ENCODE peak calls at places on chromosomes 2 and 18, in eight cellular contexts. H is endodermal cell, N is fibroblast of villous mesenchyme, O is MM.1S, B is mucosa of descending colon, F is ascending aorta, S is AG10803, Q is right lobe of liver. U is an unnamed sample.

GRCh38 chr2:169509230-169509917 is at the start of gene KLHL41:
- DNase-seq in N (peak), S (peak), Q (no peak), F (no peak), H (no peak), O (no peak), B (no peak), U (peak)

GRCh38 chr18:23378470-23378764 is 74.7 kb upstream of the RIOK3 start:
- DNase-seq in F (no peak), N (no peak), Q (no peak), H (no peak), B (no peak), O (no peak), S (peak), U (peak)

GRCh38 chr18:48453330-48454063 is 44.3 kb upstream of the ZBTB7C start:
- DNase-seq in Q (peak), F (no peak), B (no peak), N (no peak), O (no peak), H (no peak), S (no peak), U (no peak)

GRCh38 chr2:219477815-219478214 is 20.9 kb upstream of the GMPPA start:
- DNase-seq in B (no peak), S (no peak), F (no peak), H (no peak), Q (no peak), O (no peak), N (no peak), U (no peak)

GRCh38 chr2:70767094-70767698 is 804 bp downstream of the ADD2 start:
- DNase-seq in H (peak), N (no peak), Q (no peak), F (no peak), S (no peak), B (no peak), O (peak), U (no peak)

GRCh38 chr2:98808546-98808945 is 77.6 kb upstream of the MGAT4A start:
- DNase-seq in S (no peak), O (no peak), B (no peak), N (no peak), F (no peak), H (no peak), Q (no peak), U (no peak)

GRCh38 chr2:43745457-43745856 is 28.4 kb upstream of the DYNC2LI1 start:
- DNase-seq in Q (no peak), N (peak), B (no peak), H (no peak), O (no peak), S (peak), F (no peak), U (peak)

GRCh38 chr2:215979615-215980014 is 33.7 kb downstream of the MREG start:
- DNase-seq in O (peak), H (no peak), F (no peak), S (no peak), B (no peak), Q (no peak), N (peak), U (no peak)

GRCh38 chr2:233387667-233388528 is 33.6 kb downstream of the DGKD start:
- DNase-seq in B (peak), Q (peak), N (peak), H (no peak), S (peak), O (no peak), F (peak), U (peak)

GRCh38 chr18:6478111-6478510 is 63.4 kb upstream of the L3MBTL4 start:
- DNase-seq in S (no peak), H (no peak), N (no peak), O (no peak), F (no peak), B (no peak), Q (no peak), U (no peak)

GRCh38 chr18:68796936-68797690 is 767 bp upstream of the CCDC102B start:
- DNase-seq in S (peak), Q (no peak), H (peak), F (no peak), B (no peak), O (no peak), N (peak), U (peak)

GRCh38 chr2:85106489-85107180 is 26.6 kb upstream of the TCF7L1 start:
- DNase-seq in O (no peak), S (peak), N (peak), F (no peak), H (no peak), Q (no peak), B (no peak), U (no peak)

GRCh38 chr2:134454931-134455330 is 201.1 kb downstream of the MGAT5 start:
- DNase-seq in O (no peak), F (no peak), Q (no peak), S (no peak), B (no peak), H (peak), N (no peak), U (no peak)

GRCh38 chr2:241855245-241855887 is 3.3 kb downstream of the PDCD1 start:
- DNase-seq in O (no peak), H (no peak), B (peak), N (no peak), S (no peak), F (no peak), Q (no peak), U (no peak)

GRCh38 chr2:103161456-103162289 is 399.8 kb downstream of the TMEM182 start:
- DNase-seq in Q (no peak), S (peak), N (peak), H (peak), B (no peak), O (peak), F (no peak), U (peak)

GRCh38 chr2:86398500-86398899 is 42.7 kb upstream of the KDM3A start:
- DNase-seq in B (no peak), N (no peak), O (no peak), F (no peak), H (no peak), S (no peak), Q (no peak), U (peak)

GRCh38 chr2:199765646-199766045 is 85.3 kb downstream of the FTCDNL1 start:
- DNase-seq in N (no peak), O (no peak), H (peak), S (no peak), Q (no peak), B (no peak), F (no peak), U (no peak)

GRCh38 chr2:240292622-240293021 is 142.8 kb upstream of the GPC1 start:
- DNase-seq in N (no peak), O (no peak), H (no peak), S (no peak), B (no peak), F (no peak), Q (no peak), U (no peak)

GRCh38 chr2:234388591-234388990 is 108.3 kb downstream of the ARL4C start:
- DNase-seq in N (peak), F (no peak), Q (no peak), B (no peak), H (no peak), O (no peak), S (peak), U (no peak)

GRCh38 chr2:47076586-47077441 is 78.3 kb downstream of the STPG4 start:
- DNase-seq in H (no peak), S (peak), N (peak), O (no peak), B (no peak), Q (peak), F (peak), U (peak)

GRCh38 chr2:169767243-169767888 is 31.3 kb upstream of the SSB start:
- DNase-seq in S (peak), Q (peak), F (no peak), O (peak), B (peak), N (peak), H (peak), U (peak)

GRCh38 chr2:205566556-205567061 is 115.7 kb upstream of the NRP2 start:
- DNase-seq in Q (no peak), F (no peak), S (no peak), H (no peak), B (no peak), O (no peak), N (no peak), U (no peak)

GRCh38 chr2:225768741-225769140 is 369.2 kb downstream of the NYAP2 start:
- DNase-seq in Q (no peak), O (no peak), H (peak), N (no peak), F (no peak), B (no peak), S (no peak), U (no peak)

GRCh38 chr18:2070636-2071035 is 500.7 kb downstream of the METTL4 start:
- DNase-seq in H (no peak), B (no peak), N (no peak), S (no peak), Q (no peak), F (no peak), O (no peak), U (no peak)

GRCh38 chr2:45180033-45180746 is 170.9 kb upstream of the SIX2 start:
- DNase-seq in F (no peak), O (no peak), H (no peak), Q (no peak), N (no peak), B (no peak), S (peak), U (no peak)

GRCh38 chr2:95351080-95351915 is 51.2 kb upstream of the FAHD2A start:
- DNase-seq in B (no peak), Q (peak), H (no peak), F (no peak), N (no peak), S (no peak), O (no peak), U (no peak)

GRCh38 chr18:47997338-47997780 is 66.9 kb upstream of the SMAD2 start:
- DNase-seq in O (no peak), F (no peak), H (peak), B (no peak), S (no peak), N (no peak), Q (no peak), U (no peak)

GRCh38 chr2:68588589-68588988 is 54.8 kb upstream of the PROKR1 start:
- DNase-seq in S (no peak), H (no peak), F (no peak), O (no peak), Q (no peak), B (no peak), N (no peak), U (no peak)

GRCh38 chr18:56641714-56642331 is 3.4 kb upstream of the TXNL1 start:
- DNase-seq in F (no peak), S (peak), Q (no peak), H (no peak), B (no peak), N (peak), O (no peak), U (peak)

GRCh38 chr2:73987109-73987947 is 2.6 kb downstream of the TET3 start:
- DNase-seq in N (peak), F (no peak), Q (peak), O (no peak), S (no peak), B (peak), H (peak), U (peak)

GRCh38 chr2:9336209-9336533 is 87.2 kb downstream of the ITGB1BP1 start:
- DNase-seq in N (peak), O (no peak), S (no peak), F (peak), H (no peak), Q (peak), B (peak), U (peak)

GRCh38 chr2:43455735-43456642 is 139.8 kb downstream of the THADA start:
- DNase-seq in F (no peak), B (no peak), Q (no peak), H (no peak), O (no peak), S (peak), N (peak), U (peak)

GRCh38 chr2:71071681-71072398 is 3.4 kb downstream of the NAGK start:
- DNase-seq in B (peak), N (peak), H (peak), Q (peak), S (no peak), O (peak), F (no peak), U (no peak)

GRCh38 chr2:150480241-150480640 is 7.2 kb downstream of the RND3 start:
- DNase-seq in N (peak), H (no peak), B (no peak), O (no peak), F (no peak), S (peak), Q (no peak), U (peak)

GRCh38 chr18:29160123-29160522 is 983.2 kb upstream of the CDH2 start:
- DNase-seq in S (no peak), N (no peak), Q (no peak), F (no peak), B (no peak), H (no peak), O (no peak), U (no peak)

GRCh38 chr18:1261054-1261453 is 356.4 kb downstream of the ADCYAP1 start:
- DNase-seq in N (no peak), F (no peak), B (no peak), O (no peak), S (no peak), Q (no peak), H (no peak), U (no peak)

GRCh38 chr2:18356676-18357075 is 203.8 kb downstream of the RDH14 start:
- DNase-seq in B (no peak), S (peak), H (no peak), N (peak), Q (no peak), O (no peak), F (no peak), U (peak)

GRCh38 chr2:96408631-96409542 is 73.3 kb downstream of the NCAPH start:
- DNase-seq in S (no peak), Q (no peak), B (no peak), H (no peak), F (no peak), N (no peak), O (no peak), U (peak)
- TF ChIP-seq CTCF in S (no peak), Q (no peak), B (no peak), H (peak), F (no peak), N (no peak), O (peak), U (no peak)

DNA sequence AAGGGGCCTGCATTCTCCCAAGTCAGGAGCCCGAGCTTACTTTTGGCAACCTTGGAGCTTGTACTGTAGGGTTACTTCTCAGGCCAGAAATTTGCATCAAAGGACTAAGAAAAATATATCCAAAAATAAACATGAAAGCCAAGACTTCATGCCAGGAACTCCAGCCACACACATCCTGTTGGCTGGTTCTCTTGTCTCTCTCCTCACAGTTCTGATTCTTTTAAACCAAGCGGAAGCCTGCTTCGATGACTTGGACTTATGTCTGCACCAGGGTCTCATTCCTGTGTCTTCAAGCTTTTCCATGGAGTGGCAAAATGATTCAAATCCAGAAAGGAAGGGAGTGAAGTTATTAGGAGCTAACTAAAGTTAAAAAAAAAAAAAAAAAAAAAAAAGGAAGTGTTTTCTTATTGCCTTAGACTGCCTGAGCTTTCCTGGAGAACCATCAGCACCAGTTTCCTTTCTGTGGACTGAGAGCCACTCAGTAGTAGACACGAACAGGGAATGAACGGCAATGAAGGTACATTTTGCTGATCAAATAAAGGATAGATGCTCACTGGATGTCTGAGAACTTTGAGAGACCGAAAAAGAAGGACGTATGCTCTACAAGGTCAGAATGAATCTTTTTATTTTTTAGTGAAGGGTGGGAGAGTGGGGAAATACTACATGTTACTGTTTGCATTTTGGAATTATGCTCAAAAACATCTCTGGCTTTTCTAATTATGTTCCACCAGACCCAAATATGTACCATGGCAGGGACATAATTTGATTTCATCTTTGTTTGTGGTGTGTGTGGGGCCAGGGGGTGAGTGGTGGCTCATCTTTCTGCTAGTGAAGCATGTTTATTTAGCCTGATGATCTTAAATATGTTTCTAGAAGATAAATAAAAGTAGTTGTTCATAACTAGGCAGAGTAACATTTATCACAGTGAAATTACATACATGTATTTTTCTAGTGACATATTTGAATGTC is 86.0 kb downstream of the RAPGEF4 start:
- DNase-seq in S (no peak), N (no peak), Q (no peak), F (no peak), B (no peak), O (no peak), H (no peak), U (peak)
- H3K4me3 ChIP-seq in S (no peak), N (no peak), Q (no peak), F (peak), B (no peak), O (no peak), H (no peak), U (no peak)

DNA sequence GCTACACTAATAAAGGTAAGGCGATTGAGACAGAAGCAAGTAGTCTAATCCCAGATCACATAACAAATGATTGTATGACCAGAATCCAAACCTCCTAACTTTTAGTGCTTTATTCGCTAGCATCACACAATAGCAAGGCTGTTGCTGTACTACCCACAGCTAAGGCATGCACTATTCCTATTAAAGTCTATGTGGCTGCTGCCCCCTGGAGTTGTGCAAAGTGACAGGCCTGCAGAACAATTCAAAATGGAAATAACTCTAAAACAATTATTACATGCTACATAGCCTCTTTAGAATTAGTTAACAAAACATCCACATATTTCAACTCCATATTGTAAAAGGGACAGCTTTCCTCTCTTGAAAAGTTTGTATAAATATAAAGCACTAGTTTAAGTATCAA is 6.0 kb downstream of the ERBB4 start:
- DNase-seq in F (no peak), B (no peak), N (no peak), H (no peak), O (no peak), Q (no peak), S (no peak), U (no peak)
- TF ChIP-seq CTCF in F (no peak), B (no peak), N (no peak), H (peak), O (peak), Q (no peak), S (no peak), U (no peak)

GRCh38 chr2:55103039-55103438 is 52.8 kb upstream of the RTN4 start:
- DNase-seq in H (no peak), B (no peak), F (no peak), N (peak), Q (no peak), O (peak), S (no peak), U (no peak)
- H3K4me3 ChIP-seq in H (no peak), B (no peak), F (no peak), N (no peak), Q (no peak), O (no peak), S (no peak), U (no peak)

U was measured in astrocyte of the spinal cord.